ENCODE peak calls at places on chromosomes 16 and 17, in nine cellular contexts. H is kidney, D is uterus, Z is AG09309, N is dorsolateral prefrontal cortex, C is A549, O is Peyer's patch, K is AG10803, P is stomach. M is an unnamed sample.

GRCh38 chr17:21382560-21383495 is 6.7 kb downstream of the KCNJ12 start:
- DNase-seq in H (peak), D (no peak), Z (no peak), N (no peak), C (no peak), O (no peak), K (no peak), P (no peak), M (no peak)

GRCh38 chr16:53546988-53547391 is 44.0 kb upstream of the AKTIP start:
- DNase-seq in H (no peak), D (no peak), Z (no peak), N (no peak), C (peak), O (no peak), K (no peak), P (no peak), M (peak)

GRCh38 chr16:57870753-57871454 is 68.6 kb upstream of the KIFC3 start:
- DNase-seq in H (no peak), D (no peak), Z (no peak), N (no peak), C (no peak), O (no peak), K (no peak), P (no peak), M (no peak)

GRCh38 chr17:46977348-46977747 is 1.7 kb downstream of the RPRML start:
- DNase-seq in H (peak), D (no peak), Z (no peak), N (peak), C (peak), O (no peak), K (no peak), P (peak), M (peak)

GRCh38 chr17:75487351-75488070 is 27.8 kb downstream of the CASKIN2 start:
- DNase-seq in H (no peak), D (no peak), Z (no peak), N (no peak), C (no peak), O (no peak), K (no peak), P (no peak), M (peak)

GRCh38 chr17:9195346-9195870 is 174.1 kb downstream of the NTN1 start:
- DNase-seq in H (peak), D (no peak), Z (no peak), N (no peak), C (no peak), O (no peak), K (no peak), P (no peak), M (no peak)

GRCh38 chr17:17874478-17874877 is 37.7 kb upstream of the SREBF1 start:
- DNase-seq in H (no peak), D (no peak), Z (peak), N (no peak), C (no peak), O (no peak), K (peak), P (no peak), M (no peak)

GRCh38 chr17:5864910-5865657 is 205.1 kb upstream of the WSCD1 start:
- DNase-seq in H (no peak), D (no peak), Z (no peak), N (no peak), C (no peak), O (no peak), K (no peak), P (no peak), M (no peak)

GRCh38 chr17:1038459-1039118 is 41.7 kb downstream of the TIMM22 start:
- DNase-seq in H (no peak), D (no peak), Z (no peak), N (no peak), C (no peak), O (no peak), K (no peak), P (no peak), M (no peak)

GRCh38 chr16:88455610-88456355 is 2.7 kb downstream of the ZFPM1 start:
- DNase-seq in H (no peak), D (no peak), Z (no peak), N (no peak), C (peak), O (peak), K (peak), P (peak), M (peak)

GRCh38 chr16:23207485-23207884 is 24.9 kb downstream of the SCNN1G start:
- DNase-seq in H (no peak), D (no peak), Z (no peak), N (no peak), C (no peak), O (no peak), K (no peak), P (no peak), M (no peak)

GRCh38 chr16:83887564-83887963 is 11.4 kb upstream of the MLYCD start:
- DNase-seq in H (no peak), D (no peak), Z (no peak), N (no peak), C (no peak), O (no peak), K (peak), P (no peak), M (no peak)

GRCh38 chr16:89256651-89257254 is 39.2 kb downstream of the ZNF778 start:
- DNase-seq in H (peak), D (no peak), Z (no peak), N (peak), C (peak), O (peak), K (peak), P (peak), M (peak)

GRCh38 chr16:88940196-88941050 is 36.6 kb downstream of the CBFA2T3 start:
- DNase-seq in H (peak), D (no peak), Z (no peak), N (peak), C (no peak), O (no peak), K (no peak), P (no peak), M (no peak)

GRCh38 chr17:68792042-68792685 is 163.0 kb downstream of the ABCA8 start:
- DNase-seq in H (no peak), D (no peak), Z (no peak), N (no peak), C (no peak), O (no peak), K (peak), P (no peak), M (peak)

GRCh38 chr16:57262841-57263584 is 18.0 kb downstream of the ARL2BP start:
- DNase-seq in H (peak), D (no peak), Z (no peak), N (peak), C (no peak), O (no peak), K (no peak), P (peak), M (no peak)

GRCh38 chr17:82837586-82838320 is 2.1 kb downstream of the ZNF750 start:
- DNase-seq in H (no peak), D (no peak), Z (no peak), N (peak), C (no peak), O (no peak), K (no peak), P (no peak), M (no peak)

GRCh38 chr17:45428954-45429337 is 3.7 kb downstream of the ARHGAP27 start:
- DNase-seq in H (peak), D (no peak), Z (no peak), N (no peak), C (no peak), O (no peak), K (no peak), P (no peak), M (no peak)

GRCh38 chr17:17547210-17547764 is 44.2 kb downstream of the PEMT start:
- DNase-seq in H (peak), D (no peak), Z (no peak), N (no peak), C (no peak), O (no peak), K (no peak), P (no peak), M (no peak)

GRCh38 chr17:41131979-41132378 is 8.0 kb upstream of the KRTAP4-12 start:
- DNase-seq in H (no peak), D (no peak), Z (no peak), N (no peak), C (no peak), O (no peak), K (no peak), P (no peak), M (no peak)

GRCh38 chr16:50548659-50549560 is 714 bp downstream of the NKD1 start:
- DNase-seq in H (peak), D (peak), Z (no peak), N (no peak), C (peak), O (no peak), K (no peak), P (peak), M (peak)

GRCh38 chr17:80105762-80106161 is 4.4 kb downstream of the GAA start:
- DNase-seq in H (peak), D (no peak), Z (no peak), N (peak), C (no peak), O (no peak), K (peak), P (peak), M (peak)

GRCh38 chr17:47836601-47837000 is 4.5 kb downstream of the SCRN2 start:
- DNase-seq in H (no peak), D (no peak), Z (no peak), N (no peak), C (no peak), O (no peak), K (no peak), P (no peak), M (no peak)

GRCh38 chr16:51762081-51762995 is 611.3 kb upstream of the SALL1 start:
- DNase-seq in H (peak), D (peak), Z (peak), N (peak), C (peak), O (peak), K (peak), P (peak), M (peak)

GRCh38 chr17:35142467-35142796 is 329 bp upstream of the NLE1 start:
- DNase-seq in H (no peak), D (no peak), Z (no peak), N (no peak), C (no peak), O (no peak), K (no peak), P (no peak), M (no peak)

GRCh38 chr17:13601317-13601775 is 383 bp downstream of the HS3ST3A1 start:
- DNase-seq in H (peak), D (no peak), Z (no peak), N (no peak), C (no peak), O (no peak), K (no peak), P (no peak), M (no peak)

GRCh38 chr17:76131061-76131691 is 9.9 kb downstream of the FOXJ1 start:
- DNase-seq in H (no peak), D (no peak), Z (no peak), N (no peak), C (no peak), O (no peak), K (no peak), P (no peak), M (no peak)

GRCh38 chr17:8377422-8377821 is 918 bp upstream of the KRABD2 start:
- DNase-seq in H (no peak), D (no peak), Z (no peak), N (no peak), C (no peak), O (no peak), K (no peak), P (no peak), M (no peak)

GRCh38 chr17:37088459-37088858 is 139.7 kb downstream of the AATF start:
- DNase-seq in H (no peak), D (no peak), Z (no peak), N (no peak), C (no peak), O (no peak), K (no peak), P (peak), M (no peak)

GRCh38 chr17:37087683-37088082 is 138.9 kb downstream of the AATF start:
- DNase-seq in H (no peak), D (no peak), Z (no peak), N (no peak), C (no peak), O (no peak), K (no peak), P (no peak), M (no peak)

GRCh38 chr17:37089998-37090397 is 141.2 kb downstream of the AATF start:
- DNase-seq in H (no peak), D (no peak), Z (no peak), N (no peak), C (no peak), O (no peak), K (no peak), P (no peak), M (no peak)

GRCh38 chr17:37090941-37091340 is 142.2 kb downstream of the AATF start:
- DNase-seq in H (no peak), D (no peak), Z (no peak), N (no peak), C (no peak), O (no peak), K (no peak), P (no peak), M (no peak)

DNA sequence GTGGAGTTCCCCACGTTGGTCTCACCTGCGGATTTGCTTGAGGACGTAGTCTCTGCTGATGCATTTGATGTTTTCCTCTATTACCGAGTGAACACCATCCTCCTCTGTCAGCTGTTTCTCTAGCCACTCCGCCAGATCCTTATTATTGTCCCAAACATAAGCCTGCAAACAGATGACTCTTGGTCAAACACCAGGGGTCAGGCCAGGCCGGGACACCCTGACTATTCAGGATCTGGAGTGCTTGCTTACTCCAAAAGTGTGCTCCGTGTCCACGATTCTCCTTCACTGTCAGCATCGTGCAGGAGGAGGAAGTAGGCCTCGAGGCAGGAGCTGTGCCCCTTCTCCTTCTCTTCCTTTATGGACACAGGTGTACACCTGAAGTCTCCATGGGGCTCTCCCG is 140.2 kb downstream of the AATF start:
- DNase-seq in H (no peak), D (no peak), Z (no peak), N (peak), C (no peak), O (no peak), K (no peak), P (no peak), M (no peak)
- TF ChIP-seq CTCF in H (no peak), D (no peak), Z (no peak), N (peak), C (no peak), O (no peak), K (no peak), P (no peak), M (no peak)

DNA sequence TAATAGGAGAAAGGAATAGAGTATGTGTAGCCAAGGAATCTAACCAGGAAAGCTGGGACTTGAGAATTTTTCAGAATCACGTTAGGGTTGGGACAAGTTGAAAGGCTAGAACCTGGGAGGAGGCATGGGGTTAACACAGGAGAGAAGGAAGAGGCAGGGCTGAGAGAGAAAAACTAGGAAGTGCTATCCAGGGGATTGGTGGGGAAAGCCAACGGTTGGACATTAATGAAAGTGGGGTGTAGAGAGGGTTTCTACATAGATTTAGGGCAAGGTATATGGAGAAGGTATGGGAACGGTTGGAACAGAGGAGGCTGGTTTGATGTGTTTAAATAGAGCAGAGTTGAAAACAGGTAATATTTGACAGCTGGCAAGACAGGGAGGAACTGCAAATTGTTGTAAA is 2.7 kb downstream of the SRRM2 start:
- DNase-seq in H (no peak), D (no peak), Z (no peak), N (no peak), C (no peak), O (no peak), K (no peak), P (no peak), M (no peak)
- H3K4me3 ChIP-seq in H (peak), D (no peak), Z (peak), N (peak), C (peak), O (peak), K (peak), P (peak), M (no peak)

GRCh38 chr16:25916091-25916490 is 224.3 kb downstream of the HS3ST4 start:
- DNase-seq in H (no peak), D (no peak), Z (no peak), N (no peak), C (no peak), O (no peak), K (no peak), P (no peak), M (no peak)
- TF ChIP-seq CTCF in H (no peak), D (no peak), Z (no peak), N (no peak), C (no peak), O (no peak), K (no peak), P (no peak), M (no peak)

DNA sequence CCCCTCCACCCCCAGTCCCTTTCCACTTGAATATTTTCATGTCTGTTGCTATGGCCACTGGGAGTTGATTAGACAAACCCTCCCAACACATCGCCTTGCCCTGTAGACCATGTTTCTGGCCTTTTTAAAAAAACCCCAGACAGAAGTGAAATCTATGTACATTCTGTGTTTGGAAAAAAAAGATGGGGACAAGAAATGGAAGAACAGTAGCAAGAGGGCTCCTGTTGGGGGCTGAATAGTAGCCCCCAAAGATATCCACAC is 287.2 kb downstream of the SOX9 start:
- DNase-seq in H (no peak), D (no peak), Z (no peak), N (no peak), C (no peak), O (no peak), K (no peak), P (no peak), M (no peak)
- H3K4me3 ChIP-seq in H (no peak), D (no peak), Z (no peak), N (no peak), C (no peak), O (no peak), K (no peak), P (no peak), M (no peak)

M was measured in cardiac fibroblast.